ENCODE peak calls at places on chromosomes 13 and 19, in eight cellular contexts. P, V, R, B, W, G, S and M are unnamed samples.

GRCh38 chr19:38711726-38712153 is 32.5 kb downstream of the CAPN12 start:
- DNase-seq in R (no peak), G (peak), W (no peak), V (no peak), S (no peak), B (no peak), P (peak), M (no peak)

GRCh38 chr13:27599845-27600553 is 20.3 kb downstream of the LNX2 start:
- DNase-seq in R (no peak), S (no peak), V (no peak), G (no peak), W (no peak), B (peak), P (peak), M (no peak)

GRCh38 chr13:43235028-43235427 is 211.6 kb downstream of the DNAJC15 start:
- DNase-seq in V (no peak), W (no peak), S (no peak), B (no peak), R (no peak), P (no peak), G (no peak), M (no peak)

GRCh38 chr19:31337007-31337914 is 12.0 kb downstream of the TSHZ3 start:
- DNase-seq in G (no peak), B (no peak), R (no peak), W (no peak), S (no peak), P (no peak), V (no peak), M (no peak)

GRCh38 chr19:40962460-40962961 is 28.6 kb upstream of the CYP2B6 start:
- DNase-seq in B (no peak), G (no peak), V (no peak), R (no peak), P (no peak), S (no peak), W (no peak), M (no peak)

GRCh38 chr19:38149597-38149996 is 74.4 kb downstream of the DPF1 start:
- DNase-seq in S (no peak), G (no peak), B (peak), R (no peak), W (no peak), V (no peak), P (peak), M (no peak)

GRCh38 chr19:19087676-19088075 is 23.9 kb downstream of the SLC25A42 start:
- DNase-seq in G (no peak), P (no peak), R (no peak), S (no peak), W (no peak), V (no peak), B (no peak), M (no peak)

GRCh38 chr13:45658586-45659235 is 43.2 kb upstream of the ERICH6B start:
- DNase-seq in S (no peak), W (no peak), V (no peak), G (no peak), P (peak), B (no peak), R (no peak), M (no peak)

GRCh38 chr13:32284927-32285632 is 30.1 kb downstream of the ZAR1L start:
- DNase-seq in P (peak), G (no peak), V (no peak), B (no peak), S (no peak), W (no peak), R (no peak), M (no peak)

GRCh38 chr13:25046274-25046984 is 49.5 kb upstream of the PABPC3 start:
- DNase-seq in P (no peak), R (no peak), G (no peak), V (no peak), B (peak), S (peak), W (no peak), M (no peak)

GRCh38 chr13:46640843-46641242 is 87.9 kb downstream of the LRCH1 start:
- DNase-seq in G (no peak), S (no peak), R (no peak), W (no peak), B (no peak), V (no peak), P (peak), M (no peak)

GRCh38 chr13:75798353-75799245 is 162.5 kb downstream of the LMO7 start:
- DNase-seq in B (no peak), S (no peak), W (no peak), R (peak), G (no peak), P (peak), V (no peak), M (no peak)

GRCh38 chr19:19276386-19276785 is 3.3 kb upstream of the TM6SF2 start:
- DNase-seq in R (no peak), V (no peak), S (no peak), P (peak), G (no peak), B (no peak), W (no peak), M (no peak)

GRCh38 chr19:39679056-39679790 is 23.5 kb downstream of the LGALS16 start:
- DNase-seq in B (no peak), P (no peak), R (no peak), V (no peak), W (no peak), G (peak), S (no peak), M (no peak)

GRCh38 chr13:97629601-97630272 is 195.8 kb downstream of the RAP2A start:
- DNase-seq in W (no peak), S (no peak), V (no peak), G (no peak), R (no peak), P (no peak), B (no peak), M (no peak)

GRCh38 chr19:58572818-58573657 is at the start of gene MZF1:
- DNase-seq in S (peak), R (peak), B (peak), W (no peak), P (peak), G (peak), V (peak), M (peak)

GRCh38 chr19:961866-962620 is 22.1 kb upstream of the WDR18 start:
- DNase-seq in G (no peak), P (peak), V (no peak), S (no peak), B (no peak), R (peak), W (no peak), M (no peak)

GRCh38 chr13:81686877-81687276 is 1346.0 kb upstream of the SPRY2 start:
- DNase-seq in V (no peak), R (no peak), S (no peak), P (no peak), B (no peak), W (no peak), G (no peak), M (no peak)

GRCh38 chr19:40246292-40247073 is 20.0 kb upstream of the CCNP start:
- DNase-seq in G (no peak), R (no peak), S (no peak), P (no peak), B (no peak), W (no peak), V (no peak), M (no peak)

GRCh38 chr13:109785892-109786450 is 412 bp downstream of the IRS2 start:
- DNase-seq in P (no peak), V (peak), G (peak), R (no peak), B (peak), S (no peak), W (no peak), M (no peak)

GRCh38 chr13:64446372-64446771 is 2783.8 kb downstream of the PCDH9 start:
- DNase-seq in B (peak), R (no peak), V (no peak), G (no peak), W (no peak), S (no peak), P (no peak), M (no peak)

GRCh38 chr19:49497047-49497789 is 984 bp downstream of the RPS11 start:
- DNase-seq in S (no peak), G (peak), R (peak), V (peak), P (peak), W (no peak), B (peak), M (no peak)

GRCh38 chr13:24764276-24764630 is 284 bp downstream of the RNF17 start:
- DNase-seq in B (no peak), V (no peak), G (no peak), P (no peak), W (no peak), R (no peak), S (no peak), M (no peak)

GRCh38 chr19:39223703-39224279 is 19.7 kb upstream of the SYCN start:
- DNase-seq in B (peak), W (no peak), R (no peak), V (no peak), G (no peak), S (no peak), P (peak), M (no peak)

GRCh38 chr19:30240904-30241695 is 131.1 kb upstream of the ZNF536 start:
- DNase-seq in P (no peak), B (no peak), S (no peak), W (no peak), R (no peak), V (no peak), G (no peak), M (no peak)

GRCh38 chr19:6753178-6754031 is 13.8 kb downstream of the SH2D3A start:
- DNase-seq in G (peak), B (peak), P (peak), S (peak), V (peak), R (peak), W (peak), M (peak)

GRCh38 chr13:89695343-89696257 is 1651.9 kb upstream of the MIR17HG start:
- DNase-seq in P (peak), B (peak), W (no peak), V (no peak), R (peak), G (no peak), S (peak), M (no peak)

GRCh38 chr13:113220877-113221276 is 11.5 kb downstream of the CUL4A start:
- DNase-seq in B (peak), V (no peak), P (no peak), G (no peak), W (no peak), R (no peak), S (no peak), M (no peak)

GRCh38 chr13:102983496-102983895 is 82.7 kb downstream of the SLC10A2 start:
- DNase-seq in B (no peak), S (no peak), P (no peak), G (no peak), V (no peak), W (no peak), R (no peak), M (no peak)

GRCh38 chr19:33278403-33279269 is 23.7 kb downstream of the CEBPA start:
- DNase-seq in V (no peak), W (no peak), G (no peak), P (no peak), B (no peak), S (no peak), R (no peak), M (no peak)

GRCh38 chr19:15300533-15301194 is 31.7 kb downstream of the BRD4 start:
- DNase-seq in W (no peak), V (no peak), B (no peak), G (no peak), P (peak), S (no peak), R (no peak), M (no peak)

GRCh38 chr13:83980322-83980721 is 98.0 kb upstream of the SLITRK1 start:
- DNase-seq in W (no peak), S (no peak), P (peak), G (no peak), B (peak), V (no peak), R (no peak), M (no peak)

GRCh38 chr19:5580116-5580515 is 12.4 kb upstream of the TINCR start:
- DNase-seq in P (no peak), B (no peak), R (no peak), V (no peak), S (no peak), W (no peak), G (no peak), M (no peak)
- TF ChIP-seq CTCF in P (no peak), B (no peak), R (no peak), V (no peak), S (no peak), W (no peak), G (no peak), M (no peak)

GRCh38 chr13:61884830-61885229 is 469.2 kb upstream of the PCDH20 start:
- DNase-seq in R (no peak), V (no peak), S (no peak), G (no peak), B (no peak), W (no peak), P (no peak), M (no peak)

GRCh38 chr13:61874970-61875579 is 459.4 kb upstream of the PCDH20 start:
- DNase-seq in S (no peak), B (no peak), V (no peak), P (no peak), W (no peak), G (no peak), R (no peak), M (no peak)

DNA sequence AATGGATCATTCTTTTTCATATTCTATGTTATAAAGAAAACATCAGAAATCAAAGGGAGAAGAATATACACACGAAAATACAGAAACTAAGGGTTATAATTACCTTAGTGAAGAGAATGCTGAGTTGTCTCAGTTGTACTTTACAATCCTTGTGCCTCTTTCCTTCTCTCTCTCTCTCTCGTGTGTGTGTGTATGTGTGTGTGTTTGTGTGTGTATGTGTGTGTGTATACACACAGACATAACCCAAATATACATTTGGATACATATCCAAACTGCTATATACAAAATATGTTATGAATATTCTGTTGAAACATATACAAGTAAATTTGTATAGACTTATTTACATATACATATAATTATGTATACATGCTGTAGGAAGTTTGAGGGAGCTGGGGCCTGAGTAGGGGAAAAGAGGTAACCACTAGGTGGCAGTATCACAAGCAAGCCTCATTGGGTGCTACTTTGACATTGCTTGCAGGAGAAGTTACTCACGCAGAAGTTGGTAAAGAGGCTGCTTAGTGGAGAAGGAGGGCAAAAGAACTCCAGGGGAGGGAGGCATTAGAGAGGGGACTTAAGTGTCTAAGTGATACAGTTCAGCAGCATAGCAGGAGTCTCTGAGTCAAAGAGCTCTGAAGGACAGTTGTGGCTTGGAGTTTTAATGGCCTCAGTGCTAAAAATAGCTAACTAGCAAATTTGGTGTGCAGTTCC is 465.1 kb upstream of the PCDH20 start:
- DNase-seq in R (no peak), V (no peak), G (no peak), P (peak), B (peak), S (no peak), W (no peak), M (no peak)
- TF ChIP-seq CTCF in R (no peak), V (no peak), G (no peak), P (peak), B (peak), S (peak), W (peak), M (peak)

DNA sequence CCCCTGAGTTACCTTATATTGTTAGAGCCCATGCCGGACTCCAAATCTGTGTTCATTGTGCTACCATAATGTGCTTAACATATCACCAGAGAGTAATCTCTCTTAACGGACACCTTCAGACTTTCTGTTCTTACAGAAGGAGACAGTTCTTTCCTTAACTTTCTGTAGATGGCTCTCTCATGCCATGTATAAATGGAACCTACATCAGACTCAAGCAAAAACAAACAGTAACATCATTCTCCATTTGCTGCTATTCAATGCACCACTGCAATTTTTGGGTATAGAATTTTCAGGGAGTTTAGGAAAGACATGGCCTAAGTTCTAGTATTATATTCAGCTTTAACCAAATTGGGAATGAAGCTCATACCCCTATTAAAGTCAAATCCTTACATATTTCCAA is 12.7 kb upstream of the UGGT2 start:
- DNase-seq in S (no peak), W (no peak), B (no peak), R (no peak), G (no peak), V (no peak), P (no peak), M (no peak)
- TF ChIP-seq CTCF in S (no peak), W (no peak), B (no peak), R (no peak), G (no peak), V (no peak), P (no peak), M (no peak)

DNA sequence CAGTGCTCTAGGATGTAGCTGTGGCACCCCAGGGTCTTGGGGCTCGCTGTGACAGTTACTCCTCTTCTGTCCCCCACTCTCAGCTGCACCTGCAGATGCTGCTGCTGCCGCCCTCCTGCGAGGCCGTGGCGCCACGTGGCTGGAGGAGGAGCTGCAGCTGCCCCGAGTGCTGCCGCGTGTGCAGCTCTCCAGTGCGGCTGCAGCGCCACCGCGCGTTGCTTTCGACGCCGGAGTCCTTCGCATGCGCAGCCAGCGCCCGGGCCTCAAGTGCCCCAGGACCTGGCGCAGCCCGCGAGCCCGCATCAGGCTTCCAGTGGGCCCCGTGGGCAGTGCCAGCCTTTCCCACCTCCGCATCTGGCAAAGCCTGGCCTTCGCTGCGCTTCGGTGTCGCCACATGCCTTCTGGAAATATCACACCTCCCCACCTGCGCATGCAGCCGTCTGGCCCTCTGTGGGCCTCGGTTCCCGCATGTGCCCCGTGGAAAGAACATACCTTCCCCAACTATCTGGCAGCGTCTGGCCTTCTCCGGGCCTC is 692 bp upstream of the ZNF580 start:
- DNase-seq in V (peak), B (peak), P (peak), R (peak), G (peak), S (no peak), W (no peak), M (peak)
- TF ChIP-seq CTCF in V (no peak), B (peak), P (peak), R (no peak), G (peak), S (no peak), W (peak), M (no peak)

GRCh38 chr19:36113895-36114762 is 546 bp downstream of the POLR2I start:
- DNase-seq in W (no peak), P (peak), R (no peak), S (no peak), B (peak), V (no peak), G (peak), M (no peak)
- TF ChIP-seq CTCF in W (no peak), P (peak), R (no peak), S (peak), B (peak), V (no peak), G (no peak), M (peak)

DNA sequence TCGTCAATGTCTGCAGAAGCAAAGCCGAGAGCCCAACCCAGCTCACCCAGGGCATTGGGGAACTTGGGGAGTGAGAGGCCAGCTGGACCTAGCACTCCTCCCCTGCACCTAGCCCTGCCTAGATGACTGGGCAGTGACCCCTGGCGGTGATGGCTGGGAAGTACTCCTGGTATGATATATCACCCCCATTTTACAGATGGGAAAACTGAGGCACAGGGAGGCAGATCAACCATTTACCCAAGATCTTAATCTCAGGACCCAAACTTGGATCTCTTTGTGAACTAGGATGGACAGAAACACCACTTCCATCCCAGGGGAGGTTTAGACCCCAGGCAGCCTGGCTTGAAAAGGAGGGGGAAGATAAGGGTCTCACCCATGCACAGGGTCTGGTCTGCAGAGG is 43.5 kb downstream of the CCL25 start:
- DNase-seq in B (peak), S (no peak), W (no peak), R (no peak), V (no peak), G (no peak), P (no peak), M (no peak)
- TF ChIP-seq CTCF in B (peak), S (no peak), W (no peak), R (no peak), V (no peak), G (no peak), P (no peak), M (no peak)

GRCh38 chr19:2788237-2788636 is 2.9 kb downstream of the THOP1 start:
- DNase-seq in W (no peak), V (no peak), B (no peak), R (no peak), P (no peak), S (no peak), G (no peak), M (no peak)
- TF ChIP-seq CTCF in W (no peak), V (no peak), B (no peak), R (no peak), P (no peak), S (no peak), G (no peak), M (no peak)

DNA sequence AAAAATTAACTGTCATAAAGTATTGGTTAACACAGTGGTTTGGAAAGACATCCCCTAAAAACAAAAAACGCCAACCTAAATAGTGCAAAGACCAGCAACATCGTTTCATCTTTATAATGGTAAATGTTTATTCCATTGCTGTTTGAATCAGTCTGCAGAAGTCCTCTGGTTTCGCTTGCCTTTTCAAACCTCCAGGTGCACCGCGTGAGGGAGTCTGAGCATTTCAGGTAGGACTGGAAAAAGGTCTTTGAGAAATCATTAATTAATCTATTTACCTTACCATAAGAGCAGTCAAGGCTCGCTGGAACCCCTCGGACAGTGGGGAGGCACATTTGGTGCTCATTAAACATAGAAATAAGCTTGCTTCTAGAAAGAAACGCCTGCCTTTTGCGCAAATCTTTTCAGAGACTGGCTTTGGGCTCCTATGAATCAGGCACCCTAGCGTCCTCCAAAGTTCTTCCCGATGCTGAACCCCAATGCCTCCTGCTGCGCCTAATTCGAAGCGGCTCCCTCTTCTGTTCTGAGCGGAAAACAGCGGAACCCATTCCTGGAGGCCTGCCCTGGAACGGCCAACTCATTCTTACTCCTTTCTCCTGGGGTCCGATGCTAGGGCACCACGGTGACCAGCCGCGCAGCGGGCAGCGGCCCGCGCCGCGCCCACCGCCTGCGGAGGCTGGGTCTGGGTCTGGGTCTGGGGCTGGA is 942 bp upstream of the MTUS2 start:
- DNase-seq in W (no peak), B (peak), G (no peak), S (peak), R (no peak), P (peak), V (no peak), M (no peak)
- TF ChIP-seq CTCF in W (no peak), B (peak), G (no peak), S (no peak), R (no peak), P (no peak), V (no peak), M (no peak)

GRCh38 chr19:2027361-2027760 is 11.8 kb upstream of the BTBD2 start:
- DNase-seq in V (no peak), G (peak), S (no peak), W (no peak), B (no peak), P (peak), R (no peak), M (no peak)
- TF ChIP-seq CTCF in V (no peak), G (no peak), S (no peak), W (no peak), B (no peak), P (peak), R (no peak), M (no peak)